ENCODE peak calls at places on chromosomes 12 and 14, in eight cellular contexts. One of them, this sample, is unnamed. For H3K27me3 and H3K36me3, the result is how much of the 10 kb centered on the place peaks cover.

GRCh38 chr12:77996670-77997069 is 166.0 kb downstream of the NAV3 start:
- DNase-seq in lung: no peak
- DNase-seq in MM.1S: no peak
- DNase-seq in cardiac muscle cell: no peak
- DNase-seq in upper lobe of left lung: no peak
- DNase-seq in CD8-positive, alpha-beta T cell: no peak
- DNase-seq in psoas muscle: no peak
- DNase-seq in endodermal cell: no peak
- DNase-seq in this sample: no peak

GRCh38 chr12:11716794-11717532 is 67.5 kb downstream of the ETV6 start:
- DNase-seq in upper lobe of left lung: no peak
- DNase-seq in endodermal cell: no peak
- DNase-seq in lung: no peak
- DNase-seq in CD8-positive, alpha-beta T cell: no peak
- DNase-seq in MM.1S: no peak
- DNase-seq in cardiac muscle cell: no peak
- DNase-seq in psoas muscle: no peak
- DNase-seq in this sample: no peak

GRCh38 chr12:53989227-53990113 is 4.5 kb downstream of the HOXC10 start:
- DNase-seq in cardiac muscle cell: peak
- DNase-seq in MM.1S: peak
- DNase-seq in lung: no peak
- DNase-seq in endodermal cell: no peak
- DNase-seq in upper lobe of left lung: no peak
- DNase-seq in psoas muscle: no peak
- DNase-seq in CD8-positive, alpha-beta T cell: no peak
- DNase-seq in this sample: no peak

GRCh38 chr12:40439771-40440492 is 215.1 kb downstream of the LRRK2 start:
- DNase-seq in CD8-positive, alpha-beta T cell: no peak
- DNase-seq in lung: no peak
- DNase-seq in MM.1S: no peak
- DNase-seq in endodermal cell: no peak
- DNase-seq in upper lobe of left lung: no peak
- DNase-seq in psoas muscle: no peak
- DNase-seq in cardiac muscle cell: no peak
- DNase-seq in this sample: no peak

GRCh38 chr14:95424533-95424932 is 91.9 kb downstream of the SYNE3 start:
- DNase-seq in CD8-positive, alpha-beta T cell: no peak
- DNase-seq in psoas muscle: no peak
- DNase-seq in upper lobe of left lung: no peak
- DNase-seq in cardiac muscle cell: peak
- DNase-seq in endodermal cell: no peak
- DNase-seq in lung: no peak
- DNase-seq in MM.1S: no peak
- DNase-seq in this sample: no peak

GRCh38 chr12:105240233-105240632 is 4.3 kb upstream of the APPL2 start:
- DNase-seq in CD8-positive, alpha-beta T cell: no peak
- DNase-seq in MM.1S: no peak
- DNase-seq in cardiac muscle cell: no peak
- DNase-seq in psoas muscle: no peak
- DNase-seq in upper lobe of left lung: no peak
- DNase-seq in lung: no peak
- DNase-seq in endodermal cell: no peak
- DNase-seq in this sample: no peak

GRCh38 chr14:74905595-74906142 is 17.4 kb downstream of the RPS6KL1 start:
- DNase-seq in cardiac muscle cell: peak
- DNase-seq in endodermal cell: peak
- DNase-seq in MM.1S: peak
- DNase-seq in lung: peak
- DNase-seq in upper lobe of left lung: peak
- DNase-seq in CD8-positive, alpha-beta T cell: peak
- DNase-seq in psoas muscle: peak
- DNase-seq in this sample: no peak

GRCh38 chr12:55847603-55848329 is 5.0 kb upstream of the MMP19 start:
- DNase-seq in upper lobe of left lung: peak
- DNase-seq in endodermal cell: no peak
- DNase-seq in cardiac muscle cell: peak
- DNase-seq in MM.1S: no peak
- DNase-seq in psoas muscle: peak
- DNase-seq in lung: peak
- DNase-seq in CD8-positive, alpha-beta T cell: no peak
- DNase-seq in this sample: peak

GRCh38 chr12:1922985-1923384 is 4.5 kb upstream of the CACNA2D4 start:
- DNase-seq in endodermal cell: peak
- DNase-seq in cardiac muscle cell: no peak
- DNase-seq in CD8-positive, alpha-beta T cell: no peak
- DNase-seq in upper lobe of left lung: no peak
- DNase-seq in lung: no peak
- DNase-seq in MM.1S: no peak
- DNase-seq in psoas muscle: no peak
- DNase-seq in this sample: no peak

GRCh38 chr12:87074801-87075200 is 818.6 kb upstream of the MGAT4C start:
- DNase-seq in MM.1S: no peak
- DNase-seq in cardiac muscle cell: no peak
- DNase-seq in CD8-positive, alpha-beta T cell: no peak
- DNase-seq in upper lobe of left lung: no peak
- DNase-seq in lung: no peak
- DNase-seq in psoas muscle: no peak
- DNase-seq in endodermal cell: no peak
- DNase-seq in this sample: no peak

GRCh38 chr14:94392510-94392935 is 4.1 kb upstream of the SERPINA1 start:
- DNase-seq in CD8-positive, alpha-beta T cell: no peak
- DNase-seq in cardiac muscle cell: peak
- DNase-seq in psoas muscle: peak
- DNase-seq in MM.1S: no peak
- DNase-seq in lung: peak
- DNase-seq in upper lobe of left lung: no peak
- DNase-seq in endodermal cell: no peak
- DNase-seq in this sample: no peak

GRCh38 chr12:6229823-6230222 is 29.6 kb downstream of the CD9 start:
- DNase-seq in MM.1S: no peak
- DNase-seq in CD8-positive, alpha-beta T cell: no peak
- DNase-seq in psoas muscle: peak
- DNase-seq in lung: no peak
- DNase-seq in endodermal cell: no peak
- DNase-seq in cardiac muscle cell: peak
- DNase-seq in upper lobe of left lung: no peak
- DNase-seq in this sample: peak

GRCh38 chr14:81784084-81784483 is 250.4 kb upstream of the SEL1L start:
- DNase-seq in endodermal cell: no peak
- DNase-seq in MM.1S: no peak
- DNase-seq in CD8-positive, alpha-beta T cell: no peak
- DNase-seq in cardiac muscle cell: no peak
- DNase-seq in upper lobe of left lung: no peak
- DNase-seq in psoas muscle: peak
- DNase-seq in lung: no peak
- DNase-seq in this sample: no peak

GRCh38 chr12:7158866-7159600 is 28.9 kb downstream of the CLSTN3 start:
- DNase-seq in CD8-positive, alpha-beta T cell: no peak
- DNase-seq in upper lobe of left lung: peak
- DNase-seq in MM.1S: no peak
- DNase-seq in endodermal cell: peak
- DNase-seq in cardiac muscle cell: no peak
- DNase-seq in psoas muscle: no peak
- DNase-seq in lung: no peak
- DNase-seq in this sample: no peak

GRCh38 chr12:67320614-67321305 is 51.6 kb downstream of the CAND1 start:
- DNase-seq in endodermal cell: no peak
- DNase-seq in CD8-positive, alpha-beta T cell: no peak
- DNase-seq in psoas muscle: no peak
- DNase-seq in upper lobe of left lung: no peak
- DNase-seq in cardiac muscle cell: no peak
- DNase-seq in lung: no peak
- DNase-seq in MM.1S: peak
- DNase-seq in this sample: no peak

GRCh38 chr14:92480856-92481255 is 32.7 kb upstream of the RIN3 start:
- DNase-seq in upper lobe of left lung: no peak
- DNase-seq in psoas muscle: no peak
- DNase-seq in CD8-positive, alpha-beta T cell: no peak
- DNase-seq in cardiac muscle cell: no peak
- DNase-seq in lung: no peak
- DNase-seq in endodermal cell: peak
- DNase-seq in MM.1S: no peak
- DNase-seq in this sample: no peak

GRCh38 chr12:50101663-50102062 is 2.1 kb upstream of the GPD1 start:
- DNase-seq in MM.1S: no peak
- DNase-seq in endodermal cell: peak
- DNase-seq in cardiac muscle cell: peak
- DNase-seq in CD8-positive, alpha-beta T cell: no peak
- DNase-seq in lung: no peak
- DNase-seq in psoas muscle: no peak
- DNase-seq in upper lobe of left lung: no peak
- DNase-seq in this sample: no peak

GRCh38 chr12:114933428-114934160 is 249.6 kb upstream of the TBX3 start:
- DNase-seq in MM.1S: no peak
- DNase-seq in psoas muscle: peak
- DNase-seq in upper lobe of left lung: no peak
- DNase-seq in lung: no peak
- DNase-seq in CD8-positive, alpha-beta T cell: no peak
- DNase-seq in endodermal cell: peak
- DNase-seq in cardiac muscle cell: peak
- DNase-seq in this sample: peak

GRCh38 chr14:50059773-50060629 is 56.4 kb downstream of the VCPKMT start:
- DNase-seq in MM.1S: no peak
- DNase-seq in lung: no peak
- DNase-seq in CD8-positive, alpha-beta T cell: no peak
- DNase-seq in upper lobe of left lung: no peak
- DNase-seq in cardiac muscle cell: no peak
- DNase-seq in endodermal cell: peak
- DNase-seq in psoas muscle: no peak
- DNase-seq in this sample: no peak

GRCh38 chr14:75084513-75084912 is 15.1 kb downstream of the ZC2HC1C start:
- DNase-seq in endodermal cell: no peak
- DNase-seq in upper lobe of left lung: no peak
- DNase-seq in MM.1S: no peak
- DNase-seq in CD8-positive, alpha-beta T cell: no peak
- DNase-seq in cardiac muscle cell: no peak
- DNase-seq in lung: no peak
- DNase-seq in psoas muscle: no peak
- DNase-seq in this sample: no peak

GRCh38 chr12:57005980-57006808 is at the start of gene ZBTB39:
- DNase-seq in CD8-positive, alpha-beta T cell: peak
- DNase-seq in MM.1S: peak
- DNase-seq in cardiac muscle cell: peak
- DNase-seq in upper lobe of left lung: peak
- DNase-seq in endodermal cell: peak
- DNase-seq in psoas muscle: peak
- DNase-seq in lung: no peak
- DNase-seq in this sample: no peak

GRCh38 chr14:74500417-74501134 is 7.0 kb downstream of the ISCA2 start:
- DNase-seq in upper lobe of left lung: no peak
- DNase-seq in MM.1S: no peak
- DNase-seq in cardiac muscle cell: no peak
- DNase-seq in endodermal cell: peak
- DNase-seq in CD8-positive, alpha-beta T cell: no peak
- DNase-seq in lung: no peak
- DNase-seq in psoas muscle: no peak
- DNase-seq in this sample: no peak

GRCh38 chr14:85576161-85576560 is 46.2 kb downstream of the FLRT2 start:
- DNase-seq in psoas muscle: no peak
- DNase-seq in lung: no peak
- DNase-seq in CD8-positive, alpha-beta T cell: no peak
- DNase-seq in cardiac muscle cell: no peak
- DNase-seq in MM.1S: no peak
- DNase-seq in endodermal cell: no peak
- DNase-seq in upper lobe of left lung: no peak
- DNase-seq in this sample: no peak

GRCh38 chr12:31518680-31519227 is 72.2 kb downstream of the DENND5B start:
- DNase-seq in cardiac muscle cell: peak
- DNase-seq in psoas muscle: no peak
- DNase-seq in CD8-positive, alpha-beta T cell: no peak
- DNase-seq in MM.1S: no peak
- DNase-seq in lung: no peak
- DNase-seq in endodermal cell: peak
- DNase-seq in upper lobe of left lung: no peak
- DNase-seq in this sample: peak
- H3K4me3 ChIP-seq in cardiac muscle cell: no peak
- H3K4me3 ChIP-seq in psoas muscle: no peak
- H3K4me3 ChIP-seq in CD8-positive, alpha-beta T cell: no peak
- H3K4me3 ChIP-seq in MM.1S: no peak
- H3K4me3 ChIP-seq in lung: no peak
- H3K4me3 ChIP-seq in endodermal cell: no peak
- H3K4me3 ChIP-seq in upper lobe of left lung: no peak
- H3K4me3 ChIP-seq in this sample: no peak

GRCh38 chr14:104201063-104201462 is 62.7 kb downstream of the KIF26A start:
- DNase-seq in endodermal cell: no peak
- DNase-seq in MM.1S: no peak
- DNase-seq in upper lobe of left lung: peak
- DNase-seq in psoas muscle: no peak
- DNase-seq in CD8-positive, alpha-beta T cell: no peak
- DNase-seq in lung: no peak
- DNase-seq in cardiac muscle cell: no peak
- DNase-seq in this sample: no peak
- H3K27me3 ChIP-seq in endodermal cell: under half
- H3K27me3 ChIP-seq in MM.1S: under half
- H3K27me3 ChIP-seq in upper lobe of left lung: under half
- H3K27me3 ChIP-seq in psoas muscle: under half
- H3K27me3 ChIP-seq in CD8-positive, alpha-beta T cell: under half
- H3K27me3 ChIP-seq in lung: under half
- H3K27me3 ChIP-seq in cardiac muscle cell: under half
- H3K27me3 ChIP-seq in this sample: under half

GRCh38 chr14:55645148-55645547 is 65.1 kb downstream of the KTN1 start:
- DNase-seq in lung: no peak
- DNase-seq in psoas muscle: no peak
- DNase-seq in MM.1S: no peak
- DNase-seq in endodermal cell: no peak
- DNase-seq in CD8-positive, alpha-beta T cell: no peak
- DNase-seq in cardiac muscle cell: no peak
- DNase-seq in upper lobe of left lung: no peak
- DNase-seq in this sample: no peak
- H3K36me3 ChIP-seq in lung: under half
- H3K36me3 ChIP-seq in psoas muscle: half or more
- H3K36me3 ChIP-seq in MM.1S: under half
- H3K36me3 ChIP-seq in endodermal cell: half or more
- H3K36me3 ChIP-seq in CD8-positive, alpha-beta T cell: under half
- H3K36me3 ChIP-seq in cardiac muscle cell: under half
- H3K36me3 ChIP-seq in upper lobe of left lung: half or more
- H3K36me3 ChIP-seq in this sample: under half

DNA sequence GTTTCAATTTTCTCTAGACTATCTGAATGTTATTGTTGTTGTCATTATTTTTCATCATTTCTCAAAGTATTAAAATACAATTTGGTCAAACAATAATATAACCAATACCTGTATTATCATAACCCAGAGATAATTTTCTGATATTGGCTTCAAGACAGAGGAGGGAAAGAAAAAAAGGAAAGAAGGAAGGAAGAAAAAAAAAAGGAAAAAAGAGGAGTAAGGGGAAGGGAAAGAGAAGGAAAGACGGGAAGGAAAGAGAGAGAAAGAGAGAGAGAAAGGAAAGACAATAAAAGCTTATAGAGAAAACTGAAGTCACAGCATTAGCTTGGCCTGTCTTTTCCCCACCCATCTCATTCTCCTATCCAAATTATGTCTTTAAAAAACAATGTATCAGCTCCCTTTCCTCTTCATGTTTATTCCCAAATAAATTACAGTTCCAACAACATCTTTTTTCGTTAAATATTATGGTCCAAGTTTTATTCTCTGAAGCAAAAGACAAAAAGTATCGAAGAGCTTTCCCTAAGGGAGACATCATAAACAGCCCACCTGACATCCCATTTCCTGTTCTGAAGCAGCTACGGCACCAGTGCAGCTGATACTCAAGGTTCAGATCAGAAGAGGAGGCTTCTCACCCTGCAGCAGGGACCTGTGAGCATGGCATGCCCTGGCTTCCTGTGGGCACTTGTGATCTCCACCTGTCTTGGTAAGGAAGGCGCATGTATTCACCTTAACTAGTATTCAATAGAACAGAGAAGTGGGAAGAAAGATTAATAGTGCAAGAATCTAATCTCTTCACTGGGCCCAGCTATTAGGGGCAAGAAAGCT is 308.3 kb downstream of the DAD1 start:
- DNase-seq in lung: no peak
- DNase-seq in CD8-positive, alpha-beta T cell: no peak
- DNase-seq in cardiac muscle cell: no peak
- DNase-seq in MM.1S: no peak
- DNase-seq in psoas muscle: no peak
- DNase-seq in upper lobe of left lung: no peak
- DNase-seq in endodermal cell: no peak
- DNase-seq in this sample: no peak
- H3K4me3 ChIP-seq in lung: no peak
- H3K4me3 ChIP-seq in CD8-positive, alpha-beta T cell: no peak
- H3K4me3 ChIP-seq in cardiac muscle cell: no peak
- H3K4me3 ChIP-seq in MM.1S: no peak
- H3K4me3 ChIP-seq in psoas muscle: no peak
- H3K4me3 ChIP-seq in upper lobe of left lung: no peak
- H3K4me3 ChIP-seq in endodermal cell: no peak
- H3K4me3 ChIP-seq in this sample: no peak